ENCODE peak calls at places on chromosomes 3 and 15, in five cellular contexts. D is GM12891, Y is GM12878, R is GM12892, C is HCT116. W is an unnamed sample.

GRCh38 chr3:154780263-154780662 is 299.9 kb upstream of the MME start:
- DNase-seq in Y (no peak), R (no peak), D (no peak), C (no peak), W (no peak)

GRCh38 chr15:36358094-36358961 is 221.1 kb upstream of the CDIN1 start:
- DNase-seq in D (no peak), C (no peak), Y (no peak), R (no peak), W (no peak)

GRCh38 chr15:68205949-68206539 is 912 bp upstream of the CALML4 start:
- DNase-seq in Y (no peak), C (no peak), R (no peak), D (no peak), W (no peak)

GRCh38 chr15:70597056-70597603 is 166.2 kb downstream of the UACA start:
- DNase-seq in D (no peak), R (no peak), C (no peak), Y (no peak), W (no peak)

GRCh38 chr3:169722715-169723114 is 42.1 kb downstream of the TERC start:
- DNase-seq in C (no peak), Y (no peak), R (no peak), D (no peak), W (no peak)

GRCh38 chr3:72657666-72658065 is 190.6 kb downstream of the SHQ1 start:
- DNase-seq in Y (peak), C (no peak), D (no peak), R (no peak), W (no peak)

GRCh38 chr3:109132801-109133473 is 3.6 kb upstream of the C3orf85 start:
- DNase-seq in C (no peak), D (no peak), Y (no peak), R (no peak), W (no peak)

GRCh38 chr15:29700296-29700695 is 122.0 kb downstream of the TJP1 start:
- DNase-seq in C (no peak), R (no peak), Y (no peak), D (no peak), W (no peak)

GRCh38 chr3:127702151-127702578 is 29.4 kb downstream of the ABTB1 start:
- DNase-seq in D (no peak), Y (no peak), R (no peak), C (no peak), W (peak)

GRCh38 chr15:100350434-100351226 is 8.9 kb upstream of the ADAMTS17 start:
- DNase-seq in R (no peak), C (no peak), D (no peak), Y (no peak), W (no peak)

GRCh38 chr15:63893866-63894661 is 60.3 kb upstream of the HERC1 start:
- DNase-seq in D (no peak), R (no peak), Y (no peak), C (no peak), W (no peak)

GRCh38 chr3:114624676-114625181 is 330.9 kb downstream of the TIGIT start:
- DNase-seq in R (no peak), C (peak), D (no peak), Y (no peak), W (peak)

GRCh38 chr15:84741151-84741550 is 7.2 kb upstream of the ZNF592 start:
- DNase-seq in R (no peak), C (no peak), Y (no peak), D (no peak), W (no peak)

GRCh38 chr3:71152039-71152891 is 431.3 kb downstream of the FOXP1 start:
- DNase-seq in Y (no peak), C (no peak), D (no peak), R (no peak), W (no peak)

GRCh38 chr15:95659646-95660045 is 670.9 kb upstream of the NR2F2 start:
- DNase-seq in Y (no peak), D (no peak), R (no peak), C (no peak), W (no peak)

GRCh38 chr3:27712136-27713065 is 9.7 kb downstream of the EOMES start:
- DNase-seq in C (peak), D (peak), R (no peak), Y (no peak), W (no peak)

GRCh38 chr3:112979244-112979832 is 4.4 kb upstream of the CD200R1 start:
- DNase-seq in R (no peak), Y (no peak), C (peak), D (no peak), W (no peak)

GRCh38 chr15:41969851-41970431 is 2.4 kb downstream of the EHD4 start:
- DNase-seq in D (no peak), C (no peak), Y (peak), R (no peak), W (peak)

GRCh38 chr3:149442845-149443544 is 31.5 kb upstream of the TM4SF4 start:
- DNase-seq in R (no peak), Y (peak), D (no peak), C (peak), W (no peak)

GRCh38 chr15:30063829-30064559 is 18.8 kb upstream of the GOLGA8J start:
- DNase-seq in D (no peak), R (no peak), C (no peak), Y (no peak), W (no peak)

GRCh38 chr3:67090472-67090871 is 92.4 kb downstream of the KBTBD8 start:
- DNase-seq in D (no peak), R (no peak), C (no peak), Y (no peak), W (no peak)

GRCh38 chr3:46549408-46549904 is 16.6 kb downstream of the LRRC2 start:
- DNase-seq in Y (no peak), C (no peak), R (no peak), D (no peak), W (no peak)

GRCh38 chr15:89630974-89631901 is 24.0 kb downstream of the KIF7 start:
- DNase-seq in Y (no peak), D (no peak), C (no peak), R (no peak), W (no peak)
- TF ChIP-seq POLR2A in Y (no peak), D (no peak), C (no peak), R (no peak), W (no peak)

DNA sequence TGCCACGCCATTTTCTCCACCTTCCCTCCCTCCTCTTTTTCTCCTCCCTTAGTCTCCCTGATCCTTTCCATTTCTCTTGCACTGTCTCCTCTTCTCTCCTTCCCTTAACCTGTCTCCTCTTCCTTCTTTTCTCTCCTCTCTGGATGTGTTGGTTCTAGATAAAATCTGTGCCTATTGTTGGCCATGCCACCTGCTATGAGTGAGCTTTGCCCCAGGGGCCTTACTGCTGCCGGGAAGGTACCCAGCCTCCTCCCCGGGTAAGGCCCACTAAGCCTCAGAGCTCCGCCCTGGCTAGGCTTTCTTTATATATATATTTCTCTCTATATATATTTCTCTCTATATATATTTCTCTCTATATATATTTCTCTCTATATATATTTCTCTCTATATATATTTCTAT is 14.7 kb downstream of the GPD1L start:
- DNase-seq in C (no peak), D (no peak), R (no peak), Y (no peak), W (no peak)
- TF ChIP-seq POLR2AphosphoS5 in C (no peak), D (no peak), R (no peak), Y (no peak), W (no peak)

GRCh38 chr3:133540896-133541674 is 32.4 kb upstream of the CDV3 start:
- DNase-seq in R (no peak), C (peak), D (peak), Y (peak), W (no peak)
- TF ChIP-seq POLR2A in R (no peak), C (no peak), D (no peak), Y (no peak), W (no peak)

GRCh38 chr15:69595009-69595825 is 142.6 kb downstream of the RPLP1 start:
- DNase-seq in R (no peak), D (no peak), C (no peak), Y (no peak), W (peak)
- TF ChIP-seq POLR2AphosphoS5 in R (no peak), D (no peak), C (no peak), Y (no peak), W (no peak)

DNA sequence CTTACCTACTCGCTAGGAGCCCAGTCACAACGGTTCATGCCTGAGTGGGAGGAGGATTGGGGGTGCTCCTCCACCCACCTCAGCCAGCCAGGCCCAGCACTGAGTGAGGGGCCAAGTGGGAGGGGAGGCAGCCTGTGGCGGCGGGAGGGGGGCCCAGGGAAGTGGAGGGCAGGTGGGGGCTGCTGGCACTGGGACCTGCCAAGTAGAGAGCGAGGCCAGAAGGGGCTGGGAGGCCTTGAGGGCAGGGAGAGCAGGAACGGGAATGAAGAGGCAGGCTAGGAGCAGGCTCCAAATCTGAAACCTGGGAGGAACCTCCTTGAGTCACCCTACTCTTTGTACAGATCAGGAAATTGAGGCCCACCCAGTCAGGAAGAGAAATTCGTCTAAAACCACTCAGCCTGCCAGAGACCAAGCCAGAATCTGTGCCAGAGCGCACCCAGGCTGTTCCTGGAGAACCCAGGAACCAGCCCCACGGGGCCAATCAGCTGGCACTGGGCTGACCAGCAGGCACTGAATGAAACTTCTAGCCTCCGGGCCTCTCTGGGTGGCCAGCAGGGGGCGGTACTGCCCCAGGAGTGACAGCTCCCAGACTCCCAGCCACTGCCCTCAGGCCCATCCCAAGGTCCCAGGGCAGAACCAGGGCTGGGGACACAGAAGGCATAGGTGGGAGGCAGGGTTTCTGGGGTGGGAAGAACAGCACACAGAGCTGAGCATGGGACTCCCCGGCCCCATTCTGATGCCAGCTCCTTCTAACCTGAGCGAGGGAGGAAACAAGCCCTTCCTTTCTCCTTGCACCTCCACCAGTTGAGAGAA is 14.8 kb upstream of the CYP11A1 start:
- DNase-seq in C (peak), D (peak), Y (no peak), R (peak), W (peak)
- TF ChIP-seq POLR2A in C (no peak), D (no peak), Y (no peak), R (no peak), W (no peak)

W was measured in suprapubic skin.